ENCODE peak calls at places on chromosomes 5 and 9, in ten cellular contexts. Z is adrenal gland, F is neural progenitor cell, U is GM06990, T is cardiac fibroblast, X is AG04450, Y is PC-9, W is ovary, Q is left ventricle myocardium inferior, V is lung. K is an unnamed sample.

GRCh38 chr9:26779072-26779471 is 113.5 kb downstream of the CAAP1 start:
- DNase-seq in T (peak), W (no peak), Y (no peak), V (no peak), Z (no peak), F (no peak), U (no peak), X (no peak), Q (no peak), K (peak)

GRCh38 chr5:172874647-172875371 is 40.8 kb downstream of the ERGIC1 start:
- DNase-seq in Z (no peak), Q (no peak), F (no peak), Y (no peak), W (no peak), X (no peak), U (no peak), V (no peak), T (no peak), K (no peak)

GRCh38 chr5:159732220-159732619 is 184.1 kb upstream of the ADRA1B start:
- DNase-seq in Z (no peak), F (no peak), X (no peak), Q (no peak), Y (no peak), V (no peak), T (no peak), W (no peak), U (no peak), K (no peak)

GRCh38 chr9:135048046-135048757 is 39.3 kb upstream of the OLFM1 start:
- DNase-seq in X (no peak), W (no peak), Q (no peak), T (no peak), U (no peak), Y (no peak), Z (peak), V (no peak), F (no peak), K (no peak)

GRCh38 chr5:58454025-58454424 is 5.9 kb downstream of the PLK2 start:
- DNase-seq in T (no peak), X (no peak), Z (no peak), V (no peak), F (no peak), Q (no peak), Y (no peak), U (no peak), W (no peak), K (no peak)

GRCh38 chr5:75363726-75364495 is 26.9 kb downstream of the HMGCR start:
- DNase-seq in F (no peak), X (no peak), T (no peak), V (peak), Q (no peak), Z (no peak), U (no peak), W (no peak), Y (no peak), K (peak)

GRCh38 chr9:70043689-70044449 is at the start of gene MAMDC2:
- DNase-seq in V (no peak), F (peak), X (no peak), Z (peak), U (no peak), Y (no peak), T (peak), Q (peak), W (peak), K (peak)

GRCh38 chr9:127561491-127562270 is 50.4 kb upstream of the STXBP1 start:
- DNase-seq in T (peak), Y (peak), Z (peak), F (peak), U (no peak), Q (peak), X (peak), W (peak), V (peak), K (peak)

GRCh38 chr5:93163010-93163663 is 417.9 kb downstream of the NR2F1-AS1 start:
- DNase-seq in T (peak), W (no peak), Q (no peak), U (no peak), F (no peak), X (peak), Z (no peak), Y (peak), V (no peak), K (peak)

GRCh38 chr9:91192785-91193657 is 168.7 kb downstream of the AUH start:
- DNase-seq in Y (peak), U (peak), Q (peak), T (peak), V (peak), W (peak), Z (peak), X (peak), F (peak), K (peak)

DNA sequence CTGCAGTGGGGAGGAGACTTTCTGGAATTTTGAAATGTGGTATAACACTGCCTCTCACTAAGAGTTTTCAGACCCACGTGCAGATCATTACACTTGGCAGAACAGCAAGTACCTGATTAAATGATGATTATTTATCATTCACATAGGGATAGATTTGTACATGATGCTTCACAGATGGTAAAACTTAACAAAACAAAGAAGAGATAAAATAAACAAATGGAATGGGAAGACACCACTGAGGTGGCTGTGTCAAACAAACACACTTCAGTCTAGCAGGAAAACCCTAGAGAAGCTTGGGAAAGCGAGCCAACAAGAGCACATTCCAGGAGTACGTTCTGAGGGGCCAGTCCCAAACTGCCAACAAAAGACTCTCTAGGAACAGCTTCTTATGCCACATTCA is 1.8 kb downstream of the MED27 start:
- DNase-seq in Y (no peak), Q (no peak), U (no peak), V (no peak), Z (no peak), T (no peak), F (no peak), W (no peak), X (no peak), K (no peak)
- H3K4me3 ChIP-seq in Y (no peak), Q (peak), U (no peak), V (no peak), Z (peak), T (no peak), F (peak), W (no peak), X (peak), K (peak)

DNA sequence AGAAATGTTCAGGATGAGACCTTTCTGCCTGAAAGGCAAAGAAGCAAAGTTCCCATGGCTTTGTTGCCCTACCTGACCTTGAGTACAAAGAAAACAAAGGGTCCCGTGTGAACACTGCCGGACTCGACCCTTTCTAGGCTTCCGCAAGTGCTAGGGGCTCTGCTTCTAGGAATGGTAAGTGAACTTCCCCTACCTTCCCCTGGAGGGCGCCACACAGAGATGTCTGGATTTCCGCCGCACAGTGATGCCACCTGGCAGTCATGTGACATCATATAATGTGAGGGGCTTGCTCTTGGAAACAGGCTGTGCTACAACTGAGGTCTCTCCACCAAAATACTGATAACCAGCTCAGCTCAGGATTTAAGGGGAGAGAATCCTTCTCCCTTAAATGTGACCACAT is 56.6 kb downstream of the HSD17B3 start:
- DNase-seq in Z (no peak), T (no peak), F (peak), Q (no peak), Y (no peak), U (no peak), V (no peak), W (no peak), X (no peak), K (no peak)
- TF ChIP-seq CTCF in Z (no peak), T (peak), F (peak), Q (no peak), Y (peak), U (peak), V (no peak), W (no peak), X (no peak), K (no peak)

GRCh38 chr5:157745041-157745456 is 1.5 kb downstream of the LSM11 start:
- DNase-seq in U (no peak), F (no peak), V (no peak), X (no peak), Y (no peak), W (no peak), Q (no peak), T (no peak), Z (no peak), K (no peak)
- H3K4me3 ChIP-seq in U (no peak), F (peak), V (no peak), X (peak), Y (peak), W (peak), Q (peak), T (no peak), Z (peak), K (peak)

GRCh38 chr5:6542421-6543345 is 90.2 kb downstream of the NSUN2 start:
- DNase-seq in T (no peak), U (no peak), X (no peak), F (no peak), Q (no peak), Y (no peak), Z (no peak), V (no peak), W (no peak), K (no peak)

GRCh38 chr5:6543346-6543730 is 89.5 kb downstream of the NSUN2 start:
- DNase-seq in Y (no peak), W (no peak), T (no peak), V (no peak), F (no peak), Z (no peak), Q (no peak), X (no peak), U (no peak), K (no peak)

GRCh38 chr5:6545036-6545693 is 87.7 kb downstream of the NSUN2 start:
- DNase-seq in U (no peak), F (no peak), Q (no peak), T (no peak), Z (no peak), W (no peak), Y (no peak), X (no peak), V (no peak), K (no peak)

GRCh38 chr5:6544561-6544935 is 88.3 kb downstream of the NSUN2 start:
- DNase-seq in F (no peak), T (no peak), Z (no peak), Y (no peak), U (no peak), Q (no peak), V (no peak), W (no peak), X (no peak), K (no peak)

DNA sequence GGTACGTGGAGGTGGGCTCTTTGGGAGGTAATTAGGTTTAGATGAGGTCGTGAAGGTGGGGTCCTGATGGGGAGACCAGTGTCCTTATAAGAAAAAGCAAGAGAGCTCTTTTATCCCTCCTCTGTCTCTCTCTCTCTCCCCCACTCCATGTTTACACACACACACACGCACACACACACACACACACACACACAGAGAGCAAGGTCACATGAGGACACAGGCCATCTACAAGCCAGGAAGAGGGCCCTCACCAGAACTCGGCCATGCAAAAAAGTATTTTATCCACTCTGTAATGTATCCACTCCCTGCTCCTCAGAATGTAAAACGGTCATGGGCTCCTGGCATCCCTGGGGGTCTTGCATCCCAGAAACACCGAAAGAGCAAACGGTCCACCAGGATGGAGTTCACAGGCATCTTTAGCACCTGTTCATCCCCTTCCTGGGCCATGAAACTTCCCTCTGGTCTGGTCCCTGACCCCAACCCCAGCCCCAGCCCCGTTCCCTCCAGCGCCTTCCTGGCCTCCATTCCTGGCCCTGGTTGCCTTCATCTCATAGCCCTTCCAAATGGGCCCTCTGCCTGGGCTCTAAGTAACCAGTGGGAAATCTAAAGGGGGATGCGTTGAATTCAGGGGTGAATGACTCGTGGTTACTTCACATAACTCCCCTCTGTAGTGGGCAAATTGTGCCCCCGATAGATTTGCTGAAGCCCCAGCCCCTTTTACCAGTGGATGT is 88.8 kb downstream of the NSUN2 start:
- DNase-seq in U (no peak), X (no peak), W (no peak), T (no peak), Q (no peak), Z (no peak), V (no peak), F (no peak), Y (no peak), K (no peak)
- TF ChIP-seq CTCF in U (no peak), X (no peak), W (no peak), T (no peak), Q (no peak), Z (no peak), V (no peak), F (no peak), Y (no peak), K (no peak)

GRCh38 chr9:112753725-112754124 is 3.2 kb downstream of the SNX30 start:
- DNase-seq in Q (no peak), F (no peak), Y (peak), V (no peak), X (peak), W (no peak), T (peak), Z (no peak), U (no peak), K (peak)

GRCh38 chr9:112755675-112756074 is 5.1 kb downstream of the SNX30 start:
- DNase-seq in U (no peak), Y (peak), W (no peak), T (no peak), X (no peak), V (peak), F (no peak), Q (no peak), Z (no peak), K (peak)

GRCh38 chr9:112754578-112754977 is 4.0 kb downstream of the SNX30 start:
- DNase-seq in Q (no peak), W (no peak), Z (no peak), V (no peak), X (no peak), Y (peak), T (peak), U (no peak), F (no peak), K (peak)

GRCh38 chr9:112757300-112757883 is 6.8 kb downstream of the SNX30 start:
- DNase-seq in F (no peak), X (no peak), W (no peak), Q (no peak), T (no peak), Y (peak), U (no peak), V (no peak), Z (no peak), K (peak)

GRCh38 chr9:112755059-112755458 is 4.5 kb downstream of the SNX30 start:
- DNase-seq in W (no peak), T (peak), Z (no peak), F (no peak), X (no peak), V (peak), Y (peak), U (no peak), Q (no peak), K (peak)
- H3K4me3 ChIP-seq in W (no peak), T (no peak), Z (no peak), F (no peak), X (no peak), V (peak), Y (peak), U (no peak), Q (no peak), K (peak)

DNA sequence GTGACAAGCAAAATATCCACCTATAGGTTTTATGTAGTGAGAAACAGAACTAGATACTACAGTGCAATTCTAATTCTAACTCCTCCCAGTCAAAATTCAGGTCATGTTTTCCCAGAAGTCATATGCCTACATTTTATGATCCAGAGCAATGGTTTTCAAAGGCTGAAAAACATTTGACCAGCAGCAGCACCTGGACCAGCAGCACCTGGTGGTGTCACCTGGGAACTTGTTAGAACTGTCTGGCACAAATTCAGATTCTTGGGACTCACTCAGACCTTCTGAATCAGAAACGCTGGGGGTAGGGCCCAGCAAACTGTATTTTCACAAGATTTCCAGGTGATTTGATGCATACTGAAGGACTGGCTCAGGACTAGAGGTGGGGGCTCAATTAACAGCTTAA is 367.7 kb upstream of the RFX3 start:
- DNase-seq in T (no peak), Z (no peak), X (no peak), F (no peak), U (no peak), V (no peak), W (no peak), Y (no peak), Q (no peak), K (no peak)
- TF ChIP-seq CTCF in T (peak), Z (no peak), X (no peak), F (no peak), U (no peak), V (no peak), W (no peak), Y (no peak), Q (no peak), K (no peak)

K was measured in fibroblast of the aortic adventitia.